ENCODE peak calls at places on chromosomes 12 and 14, in four cellular contexts. P is K562, O is HepG2, L is GM12878. S is an unnamed sample.
A peak's percentile ranks its signal among the peaks of the same experiment; 100 is the strongest.

GRCh38 chr12:107684029-107684790 is 1.4 kb upstream of the PWP1 start:
- DNase-seq in P (no peak), O (no peak), L (no peak), S (no peak)

GRCh38 chr14:74609721-74610120 is 2.3 kb downstream of the LTBP2 start:
- DNase-seq in O (no peak), L (no peak), P (no peak), S (no peak)

GRCh38 chr14:103561381-103562134 is 899 bp downstream of the BAG5 start:
- DNase-seq in P (no peak), L (no peak), O (peak; percentile 27), S (no peak)

GRCh38 chr14:102272392-102272791 is 32.6 kb downstream of the MOK start:
- DNase-seq in P (no peak), L (no peak), O (no peak), S (no peak)

GRCh38 chr12:65808580-65808979 is 15.7 kb upstream of the HMGA2 start:
- DNase-seq in L (no peak), P (no peak), O (peak; percentile 66), S (no peak)

GRCh38 chr12:94390130-94390485 is 69.6 kb downstream of the CEP83 start:
- DNase-seq in P (no peak), L (no peak), O (no peak), S (no peak)

GRCh38 chr12:132359971-132360370 is 30.6 kb upstream of the GALNT9 start:
- DNase-seq in P (no peak), O (no peak), L (no peak), S (no peak)

GRCh38 chr12:51913071-51914033 is 6.0 kb downstream of the ACVRL1 start:
- DNase-seq in O (no peak), P (peak; percentile 45), L (no peak), S (peak; percentile 81)

GRCh38 chr14:73774671-73775070 is 60.5 kb upstream of the PNMA1 start:
- DNase-seq in L (no peak), O (no peak), P (no peak), S (no peak)

GRCh38 chr12:72075401-72075800 is 136.8 kb downstream of the TPH2 start:
- DNase-seq in P (no peak), O (no peak), L (no peak), S (no peak)

GRCh38 chr12:47888127-47888819 is 16.5 kb downstream of the VDR start:
- DNase-seq in O (no peak), L (no peak), P (no peak), S (no peak)

GRCh38 chr12:47889040-47889439 is 15.8 kb downstream of the VDR start:
- DNase-seq in O (no peak), L (no peak), P (no peak), S (no peak)

GRCh38 chr12:47894068-47894467 is 10.7 kb downstream of the VDR start:
- DNase-seq in P (no peak), O (no peak), L (no peak), S (no peak)

GRCh38 chr12:47892819-47893218 is 12.0 kb downstream of the VDR start:
- DNase-seq in L (no peak), O (no peak), P (no peak), S (no peak)

GRCh38 chr12:47891356-47891755 is 13.4 kb downstream of the VDR start:
- DNase-seq in L (no peak), P (no peak), O (no peak), S (no peak)
- TF ChIP-seq CHD2 in L (no peak), P (no peak), O (no peak), S (no peak)

DNA sequence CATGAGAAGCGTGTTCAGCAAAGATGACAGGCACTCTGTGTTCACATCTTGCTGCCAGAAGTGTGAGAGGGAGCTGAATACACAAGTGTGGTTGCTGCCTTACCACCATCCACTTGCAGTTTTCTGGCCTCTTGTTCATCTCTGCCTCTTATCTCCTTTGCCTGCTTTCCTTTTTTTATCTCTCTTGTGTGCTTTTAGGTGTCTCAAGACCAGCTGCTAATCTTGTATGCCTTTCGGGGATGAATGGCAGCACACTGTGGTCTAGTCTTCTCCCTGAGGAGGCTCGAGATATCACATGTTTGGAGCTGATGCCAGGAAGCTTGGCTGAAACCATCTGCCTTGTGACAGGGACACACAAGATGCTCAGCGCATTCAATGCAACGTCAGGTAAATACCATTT is 17.2 kb downstream of the FAM234B start:
- DNase-seq in L (no peak), P (peak; percentile 12), O (no peak), S (no peak)
- TF ChIP-seq EP300 in L (no peak), P (peak; percentile 61), O (no peak), S (no peak)

GRCh38 chr12:15527201-15527782 is 205.0 kb downstream of the PTPRO start:
- DNase-seq in P (no peak), O (peak; percentile 28), L (no peak), S (no peak)
- TF ChIP-seq ATF2 in P (no peak), O (no peak), L (no peak), S (no peak)

GRCh38 chr14:60722163-60722835 is 1.9 kb downstream of the SIX4 start:
- DNase-seq in L (no peak), O (peak; percentile 89), P (peak; percentile 18), S (no peak)
- TF ChIP-seq CHD2 in L (no peak), O (no peak), P (no peak), S (no peak)

DNA sequence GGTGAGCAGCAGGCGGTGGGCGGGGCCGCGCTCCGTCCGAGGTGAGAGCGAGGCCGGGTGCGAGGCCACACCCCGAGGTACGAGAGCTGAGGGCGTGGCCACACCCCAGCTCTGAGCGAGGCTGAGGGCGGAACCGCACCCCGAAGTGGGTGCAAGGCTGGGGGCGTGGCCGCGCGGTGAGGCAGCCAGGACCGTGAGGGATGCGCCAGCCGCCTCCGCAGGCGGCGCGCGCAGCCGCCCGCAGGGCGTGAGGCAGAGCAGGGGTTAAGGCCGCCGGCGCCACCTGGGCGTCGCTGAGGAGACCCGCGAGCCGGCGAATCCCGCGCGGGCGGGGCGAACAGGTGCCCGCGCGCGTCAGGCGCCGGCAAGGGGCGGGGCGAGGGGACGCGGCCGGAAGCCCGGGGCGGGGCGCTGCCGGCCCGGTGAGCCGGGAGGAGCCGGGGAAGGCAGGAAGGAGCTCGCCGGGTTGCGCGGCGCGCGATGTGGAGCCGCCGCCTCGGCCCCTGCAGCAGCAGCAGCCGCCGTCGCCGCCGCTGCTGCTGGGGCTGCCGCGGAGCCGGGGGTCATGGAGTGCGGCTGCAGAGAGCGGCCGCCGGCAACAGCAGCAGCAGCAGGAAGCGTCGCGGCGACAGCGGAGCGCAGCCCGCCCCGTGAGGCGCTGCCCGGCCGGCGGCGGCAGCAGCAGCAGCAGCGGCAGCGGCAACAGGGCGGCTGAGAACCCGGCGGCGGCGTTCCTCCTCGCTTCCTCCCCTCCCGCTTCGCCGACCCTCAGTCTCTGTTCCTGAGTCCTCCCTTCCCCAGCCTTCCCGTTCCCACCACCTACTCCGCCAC is at the start of gene BICDL1:
- DNase-seq in O (peak; percentile 67), L (peak; percentile 69), P (peak; percentile 97), S (peak; percentile 96)
- TF ChIP-seq EP300 in O (no peak), L (no peak), P (no peak), S (no peak)

GRCh38 chr14:105850853-105851581 is 324.6 kb downstream of the TMEM121 start:
- DNase-seq in P (no peak), O (no peak), L (no peak), S (no peak)

GRCh38 chr14:105848570-105848969 is 322.2 kb downstream of the TMEM121 start:
- DNase-seq in L (no peak), O (no peak), P (no peak), S (no peak)

GRCh38 chr14:105852378-105853088 is 326.1 kb downstream of the TMEM121 start:
- DNase-seq in P (no peak), L (no peak), O (no peak), S (no peak)

GRCh38 chr14:105851716-105852377 is 325.5 kb downstream of the TMEM121 start:
- DNase-seq in L (no peak), P (no peak), O (no peak), S (no peak)

GRCh38 chr14:105849933-105850626 is 323.7 kb downstream of the TMEM121 start:
- DNase-seq in P (no peak), O (no peak), L (no peak), S (no peak)
- TF ChIP-seq ATF2 in P (no peak), O (no peak), L (no peak), S (no peak)